ENCODE peak calls at places on chromosome 12, in ten cellular contexts. One of them, this sample, is unnamed.

GRCh38 chr12:70756118-70756517 is 118.9 kb upstream of the PTPRB start:
- DNase-seq in mammary epithelial cell: peak; percentile 73
- DNase-seq in Peyer's patch: no peak
- DNase-seq in NCI-H1930: no peak
- DNase-seq in NCI-H146: no peak
- DNase-seq in skeletal muscle cell: peak; percentile 48
- DNase-seq in HEK293T: no peak
- DNase-seq in sigmoid colon: no peak
- DNase-seq in stimulated activated CD4-positive, alpha-beta T cell treated with anti-CD3 and anti-CD28 coated beads, Interleukin-12 subunit alpha, Interleukin-12 subunit beta, amount 100 ng/mL, for 4 hours: no peak
- DNase-seq in fibroblast of lung: peak; percentile 77
- DNase-seq in this sample: no peak

GRCh38 chr12:106709068-106709511 is 65.4 kb upstream of the RIC8B start:
- DNase-seq in mammary epithelial cell: no peak
- DNase-seq in Peyer's patch: no peak
- DNase-seq in NCI-H1930: no peak
- DNase-seq in NCI-H146: no peak
- DNase-seq in skeletal muscle cell: no peak
- DNase-seq in HEK293T: peak; percentile 34
- DNase-seq in sigmoid colon: no peak
- DNase-seq in stimulated activated CD4-positive, alpha-beta T cell treated with anti-CD3 and anti-CD28 coated beads, Interleukin-12 subunit alpha, Interleukin-12 subunit beta, amount 100 ng/mL, for 4 hours: no peak
- DNase-seq in fibroblast of lung: no peak
- DNase-seq in this sample: no peak

GRCh38 chr12:3473171-3473570 is 17.8 kb upstream of the PRMT8 start:
- DNase-seq in mammary epithelial cell: no peak
- DNase-seq in Peyer's patch: no peak
- DNase-seq in NCI-H1930: no peak
- DNase-seq in NCI-H146: no peak
- DNase-seq in skeletal muscle cell: no peak
- DNase-seq in HEK293T: no peak
- DNase-seq in sigmoid colon: no peak
- DNase-seq in stimulated activated CD4-positive, alpha-beta T cell treated with anti-CD3 and anti-CD28 coated beads, Interleukin-12 subunit alpha, Interleukin-12 subunit beta, amount 100 ng/mL, for 4 hours: no peak
- DNase-seq in fibroblast of lung: no peak
- DNase-seq in this sample: no peak

GRCh38 chr12:114684098-114684869 is at the start of gene TBX3:
- DNase-seq in mammary epithelial cell: peak; percentile 100
- DNase-seq in Peyer's patch: peak; percentile 97
- DNase-seq in NCI-H1930: peak; percentile 93
- DNase-seq in NCI-H146: peak; percentile 52
- DNase-seq in skeletal muscle cell: peak; percentile 98
- DNase-seq in HEK293T: peak; percentile 83
- DNase-seq in sigmoid colon: peak; percentile 97
- DNase-seq in stimulated activated CD4-positive, alpha-beta T cell treated with anti-CD3 and anti-CD28 coated beads, Interleukin-12 subunit alpha, Interleukin-12 subunit beta, amount 100 ng/mL, for 4 hours: peak; percentile 36
- DNase-seq in fibroblast of lung: peak; percentile 100
- DNase-seq in this sample: no peak

GRCh38 chr12:68011882-68012207 is 22.6 kb downstream of the IFNG-AS1 start:
- DNase-seq in mammary epithelial cell: no peak
- DNase-seq in Peyer's patch: no peak
- DNase-seq in NCI-H1930: no peak
- DNase-seq in NCI-H146: no peak
- DNase-seq in skeletal muscle cell: peak; percentile 23
- DNase-seq in HEK293T: no peak
- DNase-seq in sigmoid colon: no peak
- DNase-seq in stimulated activated CD4-positive, alpha-beta T cell treated with anti-CD3 and anti-CD28 coated beads, Interleukin-12 subunit alpha, Interleukin-12 subunit beta, amount 100 ng/mL, for 4 hours: no peak
- DNase-seq in fibroblast of lung: peak; percentile 4
- DNase-seq in this sample: no peak

GRCh38 chr12:20631711-20632110 is 63.4 kb upstream of the SLCO1C1 start:
- DNase-seq in mammary epithelial cell: no peak
- DNase-seq in Peyer's patch: no peak
- DNase-seq in NCI-H1930: no peak
- DNase-seq in NCI-H146: no peak
- DNase-seq in skeletal muscle cell: no peak
- DNase-seq in HEK293T: no peak
- DNase-seq in sigmoid colon: no peak
- DNase-seq in stimulated activated CD4-positive, alpha-beta T cell treated with anti-CD3 and anti-CD28 coated beads, Interleukin-12 subunit alpha, Interleukin-12 subunit beta, amount 100 ng/mL, for 4 hours: no peak
- DNase-seq in fibroblast of lung: peak; percentile 79
- DNase-seq in this sample: no peak

GRCh38 chr12:54360717-54361456 is 3.4 kb downstream of the GPR84 start:
- DNase-seq in mammary epithelial cell: peak; percentile 64
- DNase-seq in Peyer's patch: peak; percentile 83
- DNase-seq in NCI-H1930: peak; percentile 70
- DNase-seq in NCI-H146: peak; percentile 86
- DNase-seq in skeletal muscle cell: no peak
- DNase-seq in HEK293T: peak; percentile 73
- DNase-seq in sigmoid colon: peak; percentile 88
- DNase-seq in stimulated activated CD4-positive, alpha-beta T cell treated with anti-CD3 and anti-CD28 coated beads, Interleukin-12 subunit alpha, Interleukin-12 subunit beta, amount 100 ng/mL, for 4 hours: peak; percentile 56
- DNase-seq in fibroblast of lung: peak; percentile 72
- DNase-seq in this sample: peak; percentile 28

GRCh38 chr12:76144253-76144564 is 59.7 kb upstream of the NAP1L1 start:
- DNase-seq in mammary epithelial cell: no peak
- DNase-seq in Peyer's patch: no peak
- DNase-seq in NCI-H1930: no peak
- DNase-seq in NCI-H146: peak; percentile 0
- DNase-seq in skeletal muscle cell: peak; percentile 22
- DNase-seq in HEK293T: no peak
- DNase-seq in sigmoid colon: no peak
- DNase-seq in stimulated activated CD4-positive, alpha-beta T cell treated with anti-CD3 and anti-CD28 coated beads, Interleukin-12 subunit alpha, Interleukin-12 subunit beta, amount 100 ng/mL, for 4 hours: peak; percentile 24
- DNase-seq in fibroblast of lung: peak; percentile 38
- DNase-seq in this sample: peak; percentile 11

GRCh38 chr12:98894412-98895085 is 249.5 kb downstream of the APAF1 start:
- DNase-seq in mammary epithelial cell: no peak
- DNase-seq in Peyer's patch: no peak
- DNase-seq in NCI-H1930: peak; percentile 60
- DNase-seq in NCI-H146: peak; percentile 49
- DNase-seq in skeletal muscle cell: no peak
- DNase-seq in HEK293T: peak; percentile 44
- DNase-seq in sigmoid colon: no peak
- DNase-seq in stimulated activated CD4-positive, alpha-beta T cell treated with anti-CD3 and anti-CD28 coated beads, Interleukin-12 subunit alpha, Interleukin-12 subunit beta, amount 100 ng/mL, for 4 hours: no peak
- DNase-seq in fibroblast of lung: no peak
- DNase-seq in this sample: no peak

GRCh38 chr12:63164911-63165310 is 13.9 kb upstream of the AVPR1A start:
- DNase-seq in mammary epithelial cell: no peak
- DNase-seq in Peyer's patch: no peak
- DNase-seq in NCI-H1930: no peak
- DNase-seq in NCI-H146: peak; percentile 38
- DNase-seq in skeletal muscle cell: no peak
- DNase-seq in HEK293T: no peak
- DNase-seq in sigmoid colon: no peak
- DNase-seq in stimulated activated CD4-positive, alpha-beta T cell treated with anti-CD3 and anti-CD28 coated beads, Interleukin-12 subunit alpha, Interleukin-12 subunit beta, amount 100 ng/mL, for 4 hours: no peak
- DNase-seq in fibroblast of lung: no peak
- DNase-seq in this sample: no peak

GRCh38 chr12:13436182-13436581 is 239.7 kb downstream of the EMP1 start:
- DNase-seq in mammary epithelial cell: no peak
- DNase-seq in Peyer's patch: no peak
- DNase-seq in NCI-H1930: no peak
- DNase-seq in NCI-H146: no peak
- DNase-seq in skeletal muscle cell: no peak
- DNase-seq in HEK293T: no peak
- DNase-seq in sigmoid colon: no peak
- DNase-seq in stimulated activated CD4-positive, alpha-beta T cell treated with anti-CD3 and anti-CD28 coated beads, Interleukin-12 subunit alpha, Interleukin-12 subunit beta, amount 100 ng/mL, for 4 hours: no peak
- DNase-seq in fibroblast of lung: no peak
- DNase-seq in this sample: no peak

GRCh38 chr12:131085816-131086591 is 132.3 kb downstream of the ADGRD1 start:
- DNase-seq in mammary epithelial cell: no peak
- DNase-seq in Peyer's patch: no peak
- DNase-seq in NCI-H1930: no peak
- DNase-seq in NCI-H146: no peak
- DNase-seq in skeletal muscle cell: no peak
- DNase-seq in HEK293T: no peak
- DNase-seq in sigmoid colon: peak; percentile 62
- DNase-seq in stimulated activated CD4-positive, alpha-beta T cell treated with anti-CD3 and anti-CD28 coated beads, Interleukin-12 subunit alpha, Interleukin-12 subunit beta, amount 100 ng/mL, for 4 hours: no peak
- DNase-seq in fibroblast of lung: no peak
- DNase-seq in this sample: no peak

GRCh38 chr12:69703146-69703642 is 4.1 kb upstream of the BEST3 start:
- DNase-seq in mammary epithelial cell: no peak
- DNase-seq in Peyer's patch: no peak
- DNase-seq in NCI-H1930: no peak
- DNase-seq in NCI-H146: no peak
- DNase-seq in skeletal muscle cell: no peak
- DNase-seq in HEK293T: no peak
- DNase-seq in sigmoid colon: no peak
- DNase-seq in stimulated activated CD4-positive, alpha-beta T cell treated with anti-CD3 and anti-CD28 coated beads, Interleukin-12 subunit alpha, Interleukin-12 subunit beta, amount 100 ng/mL, for 4 hours: no peak
- DNase-seq in fibroblast of lung: no peak
- DNase-seq in this sample: no peak

GRCh38 chr12:87924149-87924548 is 105.1 kb downstream of the C12orf50 start:
- DNase-seq in mammary epithelial cell: no peak
- DNase-seq in Peyer's patch: no peak
- DNase-seq in NCI-H1930: no peak
- DNase-seq in NCI-H146: no peak
- DNase-seq in skeletal muscle cell: peak; percentile 40
- DNase-seq in HEK293T: no peak
- DNase-seq in sigmoid colon: no peak
- DNase-seq in stimulated activated CD4-positive, alpha-beta T cell treated with anti-CD3 and anti-CD28 coated beads, Interleukin-12 subunit alpha, Interleukin-12 subunit beta, amount 100 ng/mL, for 4 hours: no peak
- DNase-seq in fibroblast of lung: peak; percentile 51
- DNase-seq in this sample: no peak

GRCh38 chr12:65522956-65523857 is 244.7 kb downstream of the MSRB3 start:
- DNase-seq in mammary epithelial cell: no peak
- DNase-seq in Peyer's patch: no peak
- DNase-seq in NCI-H1930: no peak
- DNase-seq in NCI-H146: no peak
- DNase-seq in skeletal muscle cell: no peak
- DNase-seq in HEK293T: no peak
- DNase-seq in sigmoid colon: no peak
- DNase-seq in stimulated activated CD4-positive, alpha-beta T cell treated with anti-CD3 and anti-CD28 coated beads, Interleukin-12 subunit alpha, Interleukin-12 subunit beta, amount 100 ng/mL, for 4 hours: no peak
- DNase-seq in fibroblast of lung: peak; percentile 47
- DNase-seq in this sample: no peak

GRCh38 chr12:104480826-104481457 is 24.2 kb downstream of the CHST11 start:
- DNase-seq in mammary epithelial cell: peak; percentile 84
- DNase-seq in Peyer's patch: no peak
- DNase-seq in NCI-H1930: no peak
- DNase-seq in NCI-H146: no peak
- DNase-seq in skeletal muscle cell: peak; percentile 18
- DNase-seq in HEK293T: no peak
- DNase-seq in sigmoid colon: peak; percentile 78
- DNase-seq in stimulated activated CD4-positive, alpha-beta T cell treated with anti-CD3 and anti-CD28 coated beads, Interleukin-12 subunit alpha, Interleukin-12 subunit beta, amount 100 ng/mL, for 4 hours: no peak
- DNase-seq in fibroblast of lung: peak; percentile 92
- DNase-seq in this sample: no peak

GRCh38 chr12:4144676-4145075 is 128.9 kb upstream of the CCND2 start:
- DNase-seq in mammary epithelial cell: no peak
- DNase-seq in Peyer's patch: no peak
- DNase-seq in NCI-H1930: no peak
- DNase-seq in NCI-H146: no peak
- DNase-seq in skeletal muscle cell: no peak
- DNase-seq in HEK293T: no peak
- DNase-seq in sigmoid colon: no peak
- DNase-seq in stimulated activated CD4-positive, alpha-beta T cell treated with anti-CD3 and anti-CD28 coated beads, Interleukin-12 subunit alpha, Interleukin-12 subunit beta, amount 100 ng/mL, for 4 hours: no peak
- DNase-seq in fibroblast of lung: no peak
- DNase-seq in this sample: no peak

This sample was measured in stimulated activated naive CD4-positive, alpha-beta T cell treated with Interleukin-2 at 50 U/mL for 16 hours.